ENCODE peak calls at places on chromosomes 2 and 18, in eight cellular contexts. N is sigmoid colon, O is GM12878, Z is spleen, E is prostate gland, B is transverse colon, J is GM23338, W is H1. A is an unnamed sample.

GRCh38 chr2:231765496-231765929 is 15.6 kb downstream of the PDE6D start:
- DNase-seq in N (no peak), O (peak; percentile 28), Z (no peak), E (no peak), B (no peak), J (no peak), W (no peak), A (no peak)

GRCh38 chr2:155574941-155575340 is 757.6 kb downstream of the NR4A2 start:
- DNase-seq in N (no peak), O (no peak), Z (no peak), E (no peak), B (no peak), J (no peak), W (no peak), A (no peak)

GRCh38 chr18:51867767-51868166 is 472.2 kb upstream of the DCC start:
- DNase-seq in N (no peak), O (no peak), Z (no peak), E (no peak), B (no peak), J (peak; percentile 45), W (no peak), A (no peak)

GRCh38 chr2:98441706-98442450 is 2.8 kb upstream of the INPP4A start:
- DNase-seq in N (no peak), O (no peak), Z (no peak), E (no peak), B (peak; percentile 56), J (no peak), W (no peak), A (no peak)

GRCh38 chr2:120866483-120867140 is 130.9 kb downstream of the GLI2 start:
- DNase-seq in N (peak; percentile 69), O (no peak), Z (peak; percentile 32), E (no peak), B (no peak), J (no peak), W (no peak), A (no peak)

GRCh38 chr2:213119061-213119809 is 32.2 kb downstream of the IKZF2 start:
- DNase-seq in N (no peak), O (peak; percentile 59), Z (no peak), E (no peak), B (no peak), J (no peak), W (no peak), A (no peak)

GRCh38 chr2:30104273-30104672 is 42.5 kb upstream of the YPEL5 start:
- DNase-seq in N (no peak), O (no peak), Z (no peak), E (no peak), B (no peak), J (no peak), W (no peak), A (no peak)

GRCh38 chr2:215573495-215573894 is 137.6 kb upstream of the FN1 start:
- DNase-seq in N (no peak), O (no peak), Z (no peak), E (no peak), B (no peak), J (no peak), W (no peak), A (no peak)

GRCh38 chr2:156901373-156902031 is 356.0 kb upstream of the GALNT5 start:
- DNase-seq in N (no peak), O (no peak), Z (no peak), E (no peak), B (no peak), J (no peak), W (no peak), A (no peak)

DNA sequence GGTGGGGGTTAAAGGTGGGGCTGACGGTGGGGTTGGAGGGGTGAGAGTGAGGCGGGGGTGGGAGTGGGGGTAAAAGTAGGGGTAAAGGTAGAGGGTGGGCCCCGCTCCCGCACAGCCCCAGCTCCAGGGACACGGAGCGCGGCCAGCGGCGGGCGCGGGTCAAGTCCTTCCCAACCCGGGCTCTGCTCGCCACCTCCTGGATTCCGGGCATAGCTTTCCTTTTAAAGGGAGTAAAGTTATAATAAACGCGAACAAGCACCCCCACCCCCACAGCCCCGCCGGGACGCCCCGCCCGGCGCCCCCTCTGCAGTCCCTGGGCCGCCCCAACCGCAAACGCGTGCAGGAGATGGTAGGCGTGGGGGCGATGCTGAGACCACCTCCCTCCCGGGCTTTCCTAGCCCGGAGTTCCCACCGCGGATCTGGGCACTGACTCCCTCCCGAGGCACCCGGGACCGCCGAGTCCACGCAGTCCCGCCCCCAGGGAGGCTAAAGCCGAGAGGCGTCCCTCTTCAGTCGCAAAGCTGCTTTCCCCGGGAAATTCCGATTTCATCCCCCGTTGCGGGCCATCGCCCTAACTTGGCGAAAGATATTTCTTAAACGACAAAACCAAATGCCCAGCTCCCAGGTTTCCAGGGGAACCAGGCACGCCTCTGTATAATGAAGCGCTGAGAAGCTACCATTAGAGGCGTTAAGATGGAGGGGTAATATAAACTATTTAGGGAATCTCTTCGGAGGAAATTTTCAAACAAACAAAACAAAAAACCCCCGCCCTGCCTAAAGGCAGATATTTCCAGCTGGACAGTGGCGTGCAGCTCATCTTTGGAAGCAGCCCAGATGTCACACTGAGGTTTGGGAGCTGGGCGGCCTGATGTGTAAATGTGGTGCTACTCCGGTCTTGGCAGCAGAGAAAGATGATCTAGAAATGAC is at the start of gene LIMS2:
- DNase-seq in N (peak; percentile 87), O (no peak), Z (peak; percentile 78), E (no peak), B (no peak), J (peak; percentile 77), W (no peak), A (peak; percentile 30)
- TF ChIP-seq CTCF in N (no peak), O (no peak), Z (peak; percentile 14), E (no peak), B (no peak), J (no peak), W (no peak), A (no peak)

GRCh38 chr2:65612654-65613053 is 180.3 kb upstream of the SPRED2 start:
- DNase-seq in N (no peak), O (no peak), Z (no peak), E (no peak), B (no peak), J (peak; percentile 51), W (no peak), A (no peak)
- TF ChIP-seq POLR2AphosphoS5 in N (no peak), O (no peak), Z (no peak), E (no peak), B (no peak), J (no peak), W (no peak), A (no peak)

GRCh38 chr2:127424598-127425379 is 6.6 kb downstream of the PROC start:
- DNase-seq in N (no peak), O (no peak), Z (no peak), E (no peak), B (no peak), J (no peak), W (no peak), A (no peak)

GRCh38 chr2:127422631-127423475 is 4.6 kb downstream of the PROC start:
- DNase-seq in N (peak; percentile 54), O (no peak), Z (peak; percentile 89), E (no peak), B (peak; percentile 45), J (peak; percentile 77), W (no peak), A (peak; percentile 42)

GRCh38 chr2:127421871-127422618 is 3.8 kb downstream of the PROC start:
- DNase-seq in N (peak; percentile 61), O (no peak), Z (no peak), E (no peak), B (no peak), J (no peak), W (no peak), A (peak; percentile 22)

GRCh38 chr2:127423476-127423840 is 5.2 kb downstream of the PROC start:
- DNase-seq in N (no peak), O (no peak), Z (no peak), E (no peak), B (peak; percentile 68), J (peak; percentile 53), W (no peak), A (peak; percentile 71)

DNA sequence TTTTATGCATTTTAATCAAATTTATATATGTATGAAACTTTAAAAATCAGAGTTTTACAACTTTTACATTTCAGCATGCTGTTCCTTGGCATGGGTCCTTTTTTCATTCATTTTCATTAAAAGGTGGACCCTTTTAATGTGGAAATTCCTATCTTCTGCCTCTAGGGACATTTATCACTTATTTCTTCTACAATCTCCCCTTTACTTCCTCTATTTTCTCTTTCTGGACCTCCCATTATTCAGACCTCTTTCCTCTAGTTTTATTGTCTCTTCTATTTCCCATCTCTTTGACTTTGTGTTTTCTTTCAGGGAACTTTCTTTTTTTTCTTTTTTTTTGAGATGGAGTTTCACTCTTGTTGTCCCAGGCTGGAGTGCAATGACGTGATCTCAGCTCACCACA is 5.7 kb downstream of the PROC start:
- DNase-seq in N (no peak), O (no peak), Z (no peak), E (no peak), B (no peak), J (no peak), W (no peak), A (no peak)
- TF ChIP-seq CTCF in N (no peak), O (no peak), Z (no peak), E (no peak), B (no peak), J (peak; percentile 40), W (no peak), A (no peak)

GRCh38 chr2:113136828-113137775 is 9.7 kb downstream of the IL1RN start:
- DNase-seq in N (no peak), O (no peak), Z (no peak), E (peak; percentile 53), B (no peak), J (peak; percentile 85), W (no peak), A (peak; percentile 55)

GRCh38 chr2:113141451-113141850 is 14.1 kb downstream of the IL1RN start:
- DNase-seq in N (no peak), O (no peak), Z (no peak), E (no peak), B (no peak), J (no peak), W (no peak), A (no peak)

GRCh38 chr2:113137827-113138226 is 10.4 kb downstream of the IL1RN start:
- DNase-seq in N (no peak), O (no peak), Z (no peak), E (no peak), B (no peak), J (no peak), W (no peak), A (no peak)

GRCh38 chr2:113135354-113135753 is 8.0 kb downstream of the IL1RN start:
- DNase-seq in N (no peak), O (no peak), Z (no peak), E (no peak), B (no peak), J (no peak), W (no peak), A (no peak)

DNA sequence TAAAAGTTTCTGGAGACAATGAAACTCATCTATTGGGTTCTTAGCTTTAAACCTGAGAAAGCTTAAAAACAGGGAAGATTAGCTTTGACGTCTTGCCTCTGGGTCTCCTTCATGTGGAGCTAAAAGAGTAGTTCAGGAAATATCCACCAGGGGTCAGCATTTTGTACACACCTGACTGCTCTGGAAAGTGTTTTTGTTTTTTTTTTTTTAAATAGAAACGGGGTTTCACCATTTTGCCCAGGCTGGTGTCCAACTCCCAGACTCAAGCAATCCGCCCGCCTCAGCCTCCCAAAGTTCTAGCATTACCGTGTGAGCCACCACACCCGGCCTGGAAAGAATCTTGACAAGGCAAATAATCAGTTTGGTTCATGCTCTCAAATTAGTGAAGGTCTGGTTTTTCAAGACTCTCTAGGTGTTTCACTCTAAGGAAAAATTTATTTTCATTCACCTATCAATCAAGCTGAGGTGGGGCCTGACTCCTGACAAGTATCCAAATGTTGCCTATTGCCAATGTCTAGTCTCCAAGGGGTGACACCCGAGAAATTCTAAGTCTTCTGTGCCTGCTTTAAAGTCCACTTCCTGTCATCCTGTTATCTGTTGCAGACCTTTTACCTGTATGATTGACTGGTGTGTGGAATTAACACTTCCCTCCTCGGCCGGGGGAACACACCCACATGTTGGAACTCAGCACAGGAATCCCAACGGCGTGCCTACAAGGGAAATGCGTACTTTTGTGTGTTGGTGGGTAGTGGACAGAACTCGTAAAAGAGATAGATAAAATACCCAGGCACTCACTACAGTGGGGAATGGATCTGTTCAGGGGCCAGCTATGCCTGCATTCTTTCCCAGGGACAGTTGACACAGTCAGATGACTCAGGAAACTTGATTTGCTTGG is 11.3 kb downstream of the IL1RN start:
- DNase-seq in N (no peak), O (peak; percentile 64), Z (no peak), E (peak; percentile 75), B (no peak), J (peak; percentile 84), W (no peak), A (peak; percentile 50)
- TF ChIP-seq POLR2AphosphoS5 in N (no peak), O (no peak), Z (no peak), E (peak; percentile 41), B (no peak), J (no peak), W (no peak), A (no peak)